ENCODE peak calls at places on chromosomes 7 and 10, in four cellular contexts. K is aorta, U is fibroblast of mammary gland, O is transverse colon. F is an unnamed sample.

GRCh38 chr10:60142736-60143135 is 236.4 kb upstream of the CCDC6 start:
- DNase-seq in K (no peak), U (no peak), O (no peak), F (no peak)

GRCh38 chr7:123417580-123417979 is 116.8 kb downstream of the IQUB start:
- DNase-seq in K (no peak), U (no peak), O (no peak), F (no peak)

GRCh38 chr7:40720401-40720800 is 585.6 kb downstream of the SUGCT start:
- DNase-seq in K (no peak), U (peak; percentile 69), O (no peak), F (peak; percentile 19)

GRCh38 chr7:41403291-41403690 is 299.6 kb downstream of the INHBA start:
- DNase-seq in K (no peak), U (no peak), O (no peak), F (no peak)

GRCh38 chr10:43396061-43396927 is 12.7 kb downstream of the HNRNPF start:
- DNase-seq in K (peak; percentile 93), U (peak; percentile 54), O (peak; percentile 85), F (peak; percentile 73)

GRCh38 chr7:156993021-156993924 is 17.2 kb downstream of the MNX1 start:
- DNase-seq in K (no peak), U (no peak), O (no peak), F (peak; percentile 30)

GRCh38 chr7:30625283-30625682 is 30.6 kb downstream of the GARS1 start:
- DNase-seq in K (no peak), U (no peak), O (no peak), F (no peak)

GRCh38 chr7:138546064-138546619 is 86.1 kb downstream of the TRIM24 start:
- DNase-seq in K (no peak), U (no peak), O (no peak), F (no peak)

GRCh38 chr7:27459729-27460048 is 203.0 kb downstream of the HIBADH start:
- DNase-seq in K (no peak), U (peak; percentile 76), O (no peak), F (peak; percentile 7)

GRCh38 chr10:33015798-33016547 is 57.9 kb upstream of the ITGB1 start:
- DNase-seq in K (no peak), U (peak; percentile 83), O (no peak), F (peak; percentile 75)

GRCh38 chr10:86019141-86019540 is 347.5 kb downstream of the GRID1 start:
- DNase-seq in K (no peak), U (no peak), O (no peak), F (no peak)

GRCh38 chr10:26357203-26357602 is 80.9 kb upstream of the APBB1IP start:
- DNase-seq in K (no peak), U (no peak), O (no peak), F (no peak)

GRCh38 chr7:51244890-51245289 is 71.7 kb downstream of the COBL start:
- DNase-seq in K (no peak), U (no peak), O (no peak), F (no peak)

GRCh38 chr7:27640914-27641570 is 21.6 kb downstream of the HIBADH start:
- DNase-seq in K (no peak), U (peak; percentile 60), O (no peak), F (peak; percentile 94)

GRCh38 chr10:32954080-32954479 is 4.0 kb downstream of the ITGB1 start:
- DNase-seq in K (no peak), U (no peak), O (no peak), F (no peak)

GRCh38 chr10:21754410-21755011 is 220.5 kb downstream of the MLLT10 start:
- DNase-seq in K (no peak), U (no peak), O (no peak), F (peak; percentile 28)

GRCh38 chr10:34236927-34237326 is 578.2 kb downstream of the PARD3 start:
- DNase-seq in K (no peak), U (no peak), O (no peak), F (peak; percentile 60)

GRCh38 chr7:504221-505081 is 15.2 kb downstream of the PDGFA start:
- DNase-seq in K (peak; percentile 70), U (no peak), O (peak; percentile 58), F (no peak)

GRCh38 chr7:150370612-150371071 is 2.0 kb downstream of the REPIN1 start:
- DNase-seq in K (no peak), U (no peak), O (no peak), F (peak; percentile 61)

GRCh38 chr7:93055543-93056107 is 62.2 kb downstream of the SAMD9 start:
- DNase-seq in K (no peak), U (peak; percentile 58), O (no peak), F (peak; percentile 68)

GRCh38 chr7:70563960-70564359 is 568.0 kb upstream of the GALNT17 start:
- DNase-seq in K (no peak), U (no peak), O (no peak), F (no peak)

GRCh38 chr10:50621981-50622496 is 1.7 kb downstream of the SGMS1 start:
- DNase-seq in K (peak; percentile 99), U (peak; percentile 95), O (peak; percentile 95), F (peak; percentile 96)

DNA sequence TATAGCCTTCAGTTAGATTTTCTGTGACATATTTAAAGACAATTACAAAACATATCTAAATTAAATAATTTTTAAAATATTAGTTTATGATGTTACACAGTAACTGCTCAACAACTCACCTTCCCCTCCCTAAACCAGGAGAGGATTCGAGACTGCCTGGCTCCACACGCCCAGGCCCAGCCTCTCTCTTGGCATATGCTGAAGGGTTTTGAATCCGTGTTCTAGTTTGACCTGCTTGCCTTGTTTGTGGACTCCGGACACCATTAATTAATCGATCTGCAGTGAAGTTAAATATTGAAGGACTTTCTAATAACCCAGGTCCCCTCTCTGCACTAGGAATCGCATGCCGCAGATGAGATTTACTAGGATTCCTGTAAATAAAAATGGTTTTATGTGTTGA is 106.6 kb downstream of the LARP4B start:
- DNase-seq in K (no peak), U (no peak), O (no peak), F (no peak)
- H3K4me3 ChIP-seq in K (no peak overlapping the region), U (no peak overlapping the region), O (no peak overlapping the region), F (no peak overlapping the region)

DNA sequence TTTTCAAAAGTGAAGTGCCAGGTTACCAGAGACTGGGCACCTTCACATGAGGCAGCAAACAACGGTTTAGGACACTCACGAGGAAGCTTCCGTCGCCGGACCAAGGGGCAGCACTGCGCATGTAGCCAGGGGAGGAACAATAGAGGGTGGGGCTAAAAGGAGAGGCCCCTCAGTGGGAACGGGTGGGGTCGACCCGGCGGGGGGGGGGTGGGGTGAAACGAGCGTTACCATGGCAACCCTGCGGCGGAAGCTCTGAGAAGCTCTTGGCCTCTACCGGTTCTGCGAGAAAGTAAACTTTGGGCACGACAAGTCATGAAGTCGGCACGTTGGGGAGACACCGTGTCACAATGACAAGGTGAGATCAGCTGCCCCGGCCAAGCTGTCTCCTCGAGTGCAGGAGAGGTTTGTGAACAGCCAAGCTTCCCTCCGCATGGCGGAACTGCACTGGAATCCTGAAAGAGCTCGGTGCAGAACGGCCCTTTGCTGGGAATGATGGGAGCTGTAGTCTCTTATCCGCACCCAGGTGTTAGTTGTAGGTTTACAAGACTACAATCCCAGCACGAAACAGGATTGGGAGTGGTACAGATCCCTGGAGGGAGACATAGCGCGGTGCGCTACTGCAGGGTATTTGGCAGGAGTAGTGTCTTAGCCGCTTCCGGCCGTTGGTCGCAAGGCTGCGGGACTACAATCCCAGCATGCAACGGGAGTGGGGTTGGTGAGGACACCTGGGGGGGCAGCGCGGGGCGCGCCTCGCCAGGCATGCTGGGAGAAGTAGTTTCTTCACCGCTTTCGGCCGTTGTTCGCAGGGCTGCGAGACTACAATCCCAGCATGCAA is 72.8 kb upstream of the ZNF722 start:
- DNase-seq in K (peak; percentile 95), U (peak; percentile 63), O (peak; percentile 64), F (peak; percentile 2)
- H3K4me3 ChIP-seq in K (peak overlapping the region; percentile 65), U (peak overlapping the region; percentile 46), O (peak overlapping the region; percentile 49), F (no peak overlapping the region)

GRCh38 chr10:23869548-23869947 is 339.4 kb upstream of the KIAA1217 start:
- DNase-seq in K (no peak), U (no peak), O (no peak), F (no peak)

GRCh38 chr10:23870612-23871011 is 338.3 kb upstream of the KIAA1217 start:
- DNase-seq in K (no peak), U (no peak), O (no peak), F (no peak)

GRCh38 chr10:23871211-23871610 is 337.7 kb upstream of the KIAA1217 start:
- DNase-seq in K (no peak), U (no peak), O (no peak), F (no peak)

GRCh38 chr10:23868121-23868520 is 340.8 kb upstream of the KIAA1217 start:
- DNase-seq in K (no peak), U (no peak), O (no peak), F (no peak)

DNA sequence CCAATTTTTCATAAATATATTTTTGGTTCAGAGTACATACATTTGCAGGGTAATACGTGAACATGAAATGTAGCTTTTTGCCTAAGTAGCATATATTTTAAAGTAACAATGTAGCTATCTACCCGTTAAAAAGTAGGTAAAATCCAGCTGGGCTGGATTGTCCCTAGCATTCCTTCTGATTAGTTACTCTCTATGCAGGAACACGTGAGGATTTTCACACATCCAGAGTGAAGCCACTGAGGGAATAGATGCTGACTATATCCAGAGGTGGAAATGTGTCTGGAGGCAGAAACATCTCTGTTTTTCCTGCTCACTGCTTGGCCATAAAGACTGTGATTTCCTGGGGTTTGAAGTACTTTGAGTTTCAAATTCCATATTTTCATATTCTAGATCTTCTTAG is 338.9 kb upstream of the KIAA1217 start:
- DNase-seq in K (no peak), U (no peak), O (no peak), F (no peak)
- H3K4me3 ChIP-seq in K (no peak overlapping the region), U (no peak overlapping the region), O (no peak overlapping the region), F (no peak overlapping the region)

DNA sequence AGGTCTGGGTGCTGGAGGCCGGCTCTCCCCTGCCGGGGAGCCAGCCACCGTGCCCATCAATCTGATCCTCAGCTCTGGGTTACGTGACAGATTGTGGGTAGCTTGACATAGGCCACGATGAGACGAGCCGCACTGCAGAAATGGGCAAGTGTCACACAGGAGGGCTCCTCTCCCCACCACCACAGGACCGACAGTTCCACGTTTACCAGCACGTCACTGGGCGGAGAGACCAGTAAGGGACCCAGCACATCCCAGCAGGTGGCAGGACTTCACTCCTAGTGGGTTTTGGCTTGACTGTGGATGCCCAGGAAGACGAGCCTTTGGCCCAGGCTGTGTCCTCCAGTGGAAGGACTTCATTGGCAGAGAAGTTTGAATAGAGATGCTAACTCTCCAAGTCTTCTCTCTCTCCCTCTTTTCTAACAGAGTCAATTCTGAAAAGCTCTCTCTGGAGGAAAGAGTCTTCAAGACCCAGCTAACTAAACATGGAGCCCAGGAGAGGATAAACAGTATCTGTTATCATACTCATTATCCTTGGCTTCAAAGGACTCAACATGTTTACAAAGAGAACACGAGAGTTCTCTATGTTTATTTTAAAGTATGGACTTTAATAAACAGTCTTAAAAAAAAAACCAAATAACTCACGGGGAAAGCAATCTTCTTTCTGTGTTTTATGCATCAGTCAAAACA is 129.3 kb upstream of the JCAD start:
- DNase-seq in K (no peak), U (no peak), O (no peak), F (no peak)
- H3K4me3 ChIP-seq in K (no peak overlapping the region), U (no peak overlapping the region), O (no peak overlapping the region), F (no peak overlapping the region)